ENCODE peak calls at places on chromosomes 7 and 10, in nine cellular contexts. R is transverse colon, X is SK-N-SH, N is sigmoid colon, Y is A549, Q is tibial nerve, T is ovary, B is stomach, A is esophagus muscularis mucosa. M is an unnamed sample.
A peak's percentile ranks its signal among the peaks of the same experiment; 100 is the strongest.

GRCh38 chr10:111129348-111129747 is 52.5 kb downstream of the ADRA2A start:
- DNase-seq in Y (no peak), Q (no peak), X (no peak), B (no peak), N (no peak), T (no peak), R (no peak), A (peak; percentile 50), M (no peak)

GRCh38 chr10:119441921-119442757 is 100.4 kb downstream of the RGS10 start:
- DNase-seq in T (peak; percentile 57), X (no peak), Q (no peak), Y (no peak), A (no peak), B (no peak), N (no peak), R (no peak), M (no peak)

GRCh38 chr7:132255084-132255483 is 321.2 kb downstream of the PLXNA4 start:
- DNase-seq in B (no peak), R (no peak), T (no peak), N (no peak), X (no peak), Y (no peak), A (no peak), Q (no peak), M (no peak)

GRCh38 chr10:24642921-24643678 is 80.6 kb downstream of the ARHGAP21 start:
- DNase-seq in R (no peak), Y (peak; percentile 62), Q (peak; percentile 26), T (no peak), X (peak; percentile 60), N (no peak), B (no peak), A (no peak), M (peak; percentile 40)

GRCh38 chr10:102422586-102423129 is 2.0 kb downstream of the FBXL15 start:
- DNase-seq in Y (peak; percentile 85), N (peak; percentile 91), A (peak; percentile 94), B (peak; percentile 87), R (peak; percentile 90), X (peak; percentile 82), T (peak; percentile 79), Q (peak; percentile 64), M (no peak)

GRCh38 chr7:102913846-102914245 is 1.0 kb downstream of the LRRC17 start:
- DNase-seq in T (no peak), R (no peak), B (no peak), A (no peak), N (no peak), X (no peak), Y (no peak), Q (no peak), M (no peak)

GRCh38 chr10:22370320-22370719 is 25.0 kb downstream of the SPAG6 start:
- DNase-seq in Q (no peak), B (no peak), R (no peak), X (no peak), A (no peak), N (no peak), Y (no peak), T (no peak), M (no peak)

GRCh38 chr10:30691601-30692015 is 62.1 kb upstream of the LYZL2 start:
- DNase-seq in N (no peak), Y (no peak), T (no peak), X (no peak), R (no peak), A (no peak), B (no peak), Q (no peak), M (no peak)

GRCh38 chr7:137032436-137032835 is 164.0 kb downstream of the CHRM2 start:
- DNase-seq in T (no peak), A (no peak), N (no peak), X (no peak), R (no peak), Q (no peak), Y (no peak), B (no peak), M (no peak)

GRCh38 chr7:107810626-107811025 is 7.6 kb upstream of the SLC26A3 start:
- DNase-seq in T (no peak), R (no peak), A (no peak), Q (no peak), N (no peak), X (no peak), Y (no peak), B (no peak), M (no peak)

GRCh38 chr10:86337121-86337601 is 29.4 kb downstream of the GRID1 start:
- DNase-seq in Y (no peak), R (no peak), A (no peak), B (no peak), T (no peak), N (peak; percentile 30), X (no peak), Q (no peak), M (no peak)

GRCh38 chr10:60820093-60820769 is 42.0 kb downstream of the CDK1 start:
- DNase-seq in N (no peak), R (no peak), B (no peak), A (no peak), Y (no peak), Q (no peak), X (no peak), T (no peak), M (peak; percentile 24)
- TF ChIP-seq CTCF in N (peak; percentile 14), R (no peak), B (no peak), A (peak; percentile 38), Y (peak; percentile 30), Q (no peak), X (peak; percentile 58), T (no peak), M (peak; percentile 25)

GRCh38 chr7:43700646-43701501 is 28.4 kb downstream of the COA1 start:
- DNase-seq in N (no peak), A (no peak), Q (no peak), T (no peak), Y (no peak), R (no peak), X (no peak), B (no peak), M (no peak)

GRCh38 chr7:43698461-43699255 is 30.7 kb downstream of the COA1 start:
- DNase-seq in Q (no peak), B (no peak), A (no peak), Y (no peak), R (no peak), N (no peak), X (no peak), T (no peak), M (no peak)

GRCh38 chr7:43701502-43701859 is 27.8 kb downstream of the COA1 start:
- DNase-seq in T (no peak), X (no peak), N (no peak), R (no peak), B (no peak), Q (no peak), Y (no peak), A (no peak), M (no peak)

GRCh38 chr7:43701929-43702328 is 27.4 kb downstream of the COA1 start:
- DNase-seq in T (no peak), N (no peak), Y (no peak), B (no peak), A (no peak), Q (no peak), R (no peak), X (no peak), M (no peak)

GRCh38 chr7:43700059-43700501 is 29.2 kb downstream of the COA1 start:
- DNase-seq in A (no peak), N (no peak), R (no peak), Q (no peak), Y (peak; percentile 28), B (no peak), X (peak; percentile 59), T (no peak), M (no peak)
- TF ChIP-seq EP300 in A (no peak), N (no peak), R (no peak), Q (no peak), Y (no peak), B (no peak), X (no peak), T (no peak), M (no peak)

GRCh38 chr7:2066251-2066919 is 166.4 kb downstream of the MAD1L1 start:
- DNase-seq in N (no peak), Y (no peak), R (no peak), A (no peak), Q (no peak), B (no peak), T (no peak), X (peak; percentile 96), M (no peak)

GRCh38 chr7:2069472-2069860 is 163.3 kb downstream of the MAD1L1 start:
- DNase-seq in B (no peak), Y (no peak), Q (no peak), R (no peak), A (no peak), N (no peak), T (no peak), X (no peak), M (no peak)

GRCh38 chr7:2070151-2070763 is 162.5 kb downstream of the MAD1L1 start:
- DNase-seq in A (no peak), R (no peak), T (no peak), Q (no peak), X (no peak), B (no peak), Y (no peak), N (no peak), M (no peak)

GRCh38 chr7:2071133-2071832 is 161.5 kb downstream of the MAD1L1 start:
- DNase-seq in X (no peak), T (no peak), N (no peak), Y (no peak), R (no peak), A (no peak), B (no peak), Q (no peak), M (no peak)

DNA sequence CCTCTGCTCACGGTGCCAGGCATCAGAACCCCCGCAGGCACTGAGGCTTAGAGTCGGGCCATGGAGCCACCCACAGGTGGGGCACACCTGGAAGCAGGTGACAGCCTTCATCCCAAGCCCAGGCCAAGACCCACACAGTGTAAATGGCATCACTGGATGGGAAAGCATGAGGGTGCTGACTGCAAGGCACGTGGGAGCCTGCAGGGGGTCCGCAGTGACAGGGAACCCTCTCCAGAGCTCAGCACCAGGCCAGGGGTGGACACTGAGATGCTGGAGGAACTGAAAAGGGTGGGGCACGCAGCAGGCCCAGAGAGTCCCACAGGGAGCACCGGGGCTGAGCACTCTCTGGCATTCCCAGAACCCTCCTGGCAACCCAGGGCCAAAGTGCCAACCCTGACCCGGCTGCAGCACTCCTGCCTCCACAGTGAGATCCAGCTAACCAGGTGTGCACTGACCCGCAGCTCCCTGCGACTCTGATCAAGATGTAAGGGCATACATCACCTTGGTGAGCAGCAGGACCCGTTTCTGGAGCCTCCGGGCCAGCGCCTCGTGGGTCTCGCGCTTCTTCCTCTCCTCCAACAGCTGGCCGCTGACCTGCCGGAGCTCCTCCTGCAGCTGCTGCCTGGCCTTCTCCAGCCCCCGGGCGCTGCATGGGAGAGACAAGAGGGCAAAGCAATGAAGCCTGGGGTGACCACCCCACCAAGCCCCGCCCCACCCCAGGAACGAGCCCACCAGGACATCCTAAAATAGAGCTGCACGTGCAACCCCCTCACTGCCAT is 163.9 kb downstream of the MAD1L1 start:
- DNase-seq in A (no peak), B (no peak), R (no peak), N (no peak), Y (no peak), X (peak; percentile 72), Q (no peak), T (no peak), M (no peak)
- TF ChIP-seq CTCF in A (no peak), B (no peak), R (no peak), N (no peak), Y (no peak), X (peak; percentile 15), Q (no peak), T (no peak), M (no peak)

DNA sequence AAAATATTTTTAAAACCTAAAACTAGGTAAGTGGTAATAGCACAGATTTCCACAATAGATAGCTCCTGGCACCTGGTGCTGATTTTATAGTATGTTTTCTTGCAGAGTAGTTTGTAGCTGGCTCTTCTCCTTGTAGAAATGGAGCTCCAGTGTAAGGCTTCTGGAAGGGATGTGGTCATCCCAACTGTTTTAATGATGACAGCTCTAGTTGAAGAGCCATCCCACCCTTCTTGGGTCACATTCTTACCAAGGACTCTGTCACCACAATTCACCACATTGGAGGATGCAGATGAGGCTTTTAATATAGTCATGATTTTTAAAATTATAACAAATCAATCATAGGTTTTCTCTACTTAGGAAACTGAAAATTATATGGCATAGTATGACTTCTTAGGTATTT is 31.0 kb downstream of the TES start:
- DNase-seq in R (no peak), B (no peak), A (no peak), N (no peak), Q (no peak), Y (no peak), X (no peak), T (no peak), M (no peak)
- TF ChIP-seq EP300 in R (no peak), B (no peak), A (no peak), N (no peak), Q (no peak), Y (no peak), X (no peak), T (no peak), M (no peak)